ENCODE peak calls at places on chromosomes 4 and X, in four cellular contexts. N, J, W and U are unnamed samples.

GRCh38 chrX:68686684-68687045 is 39.2 kb downstream of the STARD8 start:
- DNase-seq in W (peak; percentile 74), J (no peak), N (no peak), U (no peak)

GRCh38 chr4:6475492-6476020 is 3.1 kb upstream of the PPP2R2C start:
- DNase-seq in N (no peak), J (no peak), W (no peak), U (no peak)

GRCh38 chr4:41176357-41176756 is 38.0 kb downstream of the APBB2 start:
- DNase-seq in N (no peak), W (no peak), J (no peak), U (no peak)

GRCh38 chr4:82797591-82798081 is 960 bp downstream of the SCD5 start:
- DNase-seq in J (peak; percentile 7), N (no peak), W (no peak), U (no peak)

GRCh38 chr4:82851902-82852750 is 38.8 kb downstream of the SEC31A start:
- DNase-seq in N (no peak), J (no peak), W (peak; percentile 40), U (no peak)

GRCh38 chr4:85318415-85318814 is 156.5 kb upstream of the ARHGAP24 start:
- DNase-seq in W (no peak), N (no peak), J (no peak), U (no peak)

GRCh38 chr4:26726655-26727387 is 133.8 kb upstream of the STIM2 start:
- DNase-seq in J (no peak), N (no peak), W (no peak), U (no peak)

GRCh38 chrX:120446503-120446902 is 22.6 kb downstream of the LAMP2 start:
- DNase-seq in N (no peak), J (no peak), W (no peak), U (no peak)

GRCh38 chr4:77788990-77789389 is 30.2 kb downstream of the CNOT6L start:
- DNase-seq in J (no peak), N (no peak), W (no peak), U (no peak)

GRCh38 chrX:131477498-131477897 is 66.4 kb upstream of the OR13H1 start:
- DNase-seq in N (no peak), J (no peak), W (no peak), U (no peak)

GRCh38 chrX:82816572-82816971 is 691.5 kb upstream of the POU3F4 start:
- DNase-seq in W (no peak), N (no peak), J (no peak), U (no peak)

GRCh38 chrX:115650449-115650848 is 89.5 kb downstream of the PLS3 start:
- DNase-seq in J (no peak), N (no peak), W (no peak), U (no peak)

GRCh38 chrX:48800574-48801280 is 1.1 kb upstream of the HDAC6 start:
- DNase-seq in W (peak; percentile 96), N (no peak), J (no peak), U (no peak)

GRCh38 chr4:141614878-141615586 is 21.4 kb upstream of the IL15 start:
- DNase-seq in J (no peak), W (no peak), N (no peak), U (no peak)

GRCh38 chr4:103423261-103423660 is 225.1 kb upstream of the CENPE start:
- DNase-seq in J (no peak), N (no peak), W (no peak), U (no peak)

GRCh38 chr4:8900588-8900987 is 28.9 kb upstream of the HMX1 start:
- DNase-seq in J (no peak), N (no peak), W (no peak), U (no peak)

GRCh38 chr4:8895295-8895694 is 23.7 kb upstream of the HMX1 start:
- DNase-seq in N (no peak), J (no peak), W (no peak), U (no peak)

GRCh38 chr4:8896071-8896470 is 24.4 kb upstream of the HMX1 start:
- DNase-seq in N (no peak), J (no peak), W (no peak), U (no peak)

GRCh38 chr4:8896506-8896905 is 24.9 kb upstream of the HMX1 start:
- DNase-seq in W (no peak), N (no peak), J (no peak), U (no peak)

DNA sequence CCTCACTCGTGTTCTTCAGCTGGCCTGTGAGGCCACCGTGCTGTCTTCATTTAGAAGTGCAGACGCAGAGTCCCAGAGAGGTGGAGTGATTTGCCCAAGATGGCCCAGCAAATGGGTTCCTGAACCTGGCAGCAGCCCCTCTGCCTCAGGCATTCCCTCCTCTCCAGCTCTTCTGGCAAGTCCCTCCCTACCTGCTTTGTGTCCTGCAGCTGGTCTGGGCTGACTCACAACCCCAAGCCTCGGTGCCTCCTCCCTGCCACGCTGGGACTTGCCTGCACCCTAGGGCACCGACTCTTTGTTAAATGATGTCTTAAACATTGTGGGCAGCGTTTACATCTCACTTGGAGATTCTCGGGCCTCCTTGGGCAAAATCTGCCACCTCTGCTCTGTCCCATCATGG is 26.1 kb upstream of the HMX1 start:
- DNase-seq in W (no peak), N (no peak), J (no peak), U (no peak)
- TF ChIP-seq SPI1 in W (no peak), N (no peak), J (no peak), U (no peak)

DNA sequence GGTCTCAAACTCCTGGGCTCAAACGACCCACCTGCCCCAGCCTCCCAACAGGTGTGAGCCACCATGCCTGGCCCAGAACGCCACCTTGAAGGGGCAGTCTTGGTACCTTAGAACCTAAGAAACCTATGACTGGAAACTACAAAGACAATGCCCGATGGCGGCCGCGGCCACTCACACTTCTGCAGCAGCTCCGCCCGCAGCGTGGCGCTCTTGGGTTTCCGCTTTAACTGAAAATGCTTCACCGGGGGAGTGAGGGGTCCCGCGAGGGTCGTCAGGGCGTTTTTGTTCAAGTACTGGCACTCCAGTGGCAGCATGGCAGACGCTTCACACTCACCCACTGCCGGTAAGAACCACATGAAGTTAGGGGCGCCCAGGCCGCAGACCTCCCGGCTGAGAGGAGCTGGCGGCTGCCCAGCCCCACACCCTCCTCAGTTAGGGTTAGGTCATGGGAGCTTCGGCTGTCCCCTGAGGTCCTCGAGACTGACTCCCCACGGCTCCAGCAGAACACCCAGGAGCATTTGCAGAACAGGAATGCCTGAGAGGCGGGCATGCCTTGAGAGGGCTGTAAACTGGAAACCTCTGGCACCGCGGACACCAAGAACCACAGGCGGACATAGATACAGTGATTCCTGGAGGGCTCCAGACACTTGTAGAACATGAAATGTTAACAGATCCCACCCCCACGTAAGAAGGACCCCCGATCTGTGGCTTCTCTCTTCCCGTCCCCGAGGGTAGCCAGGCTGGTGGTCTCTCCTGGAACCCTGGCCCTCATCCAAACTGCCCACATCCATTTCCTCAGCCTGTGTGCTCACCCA is 19.0 kb downstream of the NELFA start:
- DNase-seq in J (no peak), W (no peak), N (no peak), U (peak; percentile 3)
- TF ChIP-seq SPI1 in J (no peak), W (no peak), N (no peak), U (no peak)

GRCh38 chrX:23784487-23785301 is 1.7 kb downstream of the SAT1 start:
- DNase-seq in W (peak; percentile 48), J (peak; percentile 79), N (no peak), U (no peak)
- TF ChIP-seq SPI1 in W (no peak), J (no peak), N (no peak), U (peak; percentile 5)

GRCh38 chr4:60683357-60683756 is 516.8 kb upstream of the ADGRL3 start:
- DNase-seq in W (no peak), N (no peak), J (no peak), U (no peak)
- TF ChIP-seq SPI1 in W (no peak), N (no peak), J (no peak), U (no peak)